ENCODE peak calls at places on chromosomes 6 and 20, in six cellular contexts. One of them, this sample, is unnamed.

GRCh38 chr6:87151786-87152527 is 3.4 kb upstream of the ZNF292 start:
- DNase-seq in GM04504: no peak
- DNase-seq in RWPE1: peak
- DNase-seq in psoas muscle: peak
- DNase-seq in H7: peak
- DNase-seq in OCI-M1: no peak
- DNase-seq in this sample: no peak

GRCh38 chr6:130969807-130970491 is 93.1 kb downstream of the EPB41L2 start:
- DNase-seq in OCI-M1: peak
- DNase-seq in psoas muscle: peak
- DNase-seq in H7: no peak
- DNase-seq in GM04504: peak
- DNase-seq in RWPE1: no peak
- DNase-seq in this sample: no peak

GRCh38 chr20:54044156-54044555 is 26.2 kb downstream of the BCAS1 start:
- DNase-seq in RWPE1: no peak
- DNase-seq in OCI-M1: peak
- DNase-seq in GM04504: peak
- DNase-seq in H7: no peak
- DNase-seq in psoas muscle: no peak
- DNase-seq in this sample: no peak

GRCh38 chr6:5081955-5082354 is 3.2 kb upstream of the PPP1R3G start:
- DNase-seq in H7: no peak
- DNase-seq in RWPE1: no peak
- DNase-seq in GM04504: no peak
- DNase-seq in OCI-M1: no peak
- DNase-seq in psoas muscle: no peak
- DNase-seq in this sample: peak

GRCh38 chr6:76861403-76861802 is 601.9 kb downstream of the HTR1B start:
- DNase-seq in OCI-M1: peak
- DNase-seq in H7: peak
- DNase-seq in RWPE1: peak
- DNase-seq in psoas muscle: no peak
- DNase-seq in GM04504: no peak
- DNase-seq in this sample: peak

GRCh38 chr20:14723614-14724013 is 386.2 kb upstream of the FLRT3 start:
- DNase-seq in psoas muscle: no peak
- DNase-seq in OCI-M1: no peak
- DNase-seq in RWPE1: no peak
- DNase-seq in GM04504: no peak
- DNase-seq in H7: no peak
- DNase-seq in this sample: no peak

GRCh38 chr20:24148372-24148771 is 159.8 kb upstream of the GGTLC1 start:
- DNase-seq in psoas muscle: no peak
- DNase-seq in RWPE1: no peak
- DNase-seq in H7: no peak
- DNase-seq in OCI-M1: peak
- DNase-seq in GM04504: no peak
- DNase-seq in this sample: no peak

GRCh38 chr6:13217206-13217905 is 111.0 kb downstream of the TBC1D7 start:
- DNase-seq in OCI-M1: peak
- DNase-seq in RWPE1: no peak
- DNase-seq in H7: no peak
- DNase-seq in GM04504: no peak
- DNase-seq in psoas muscle: no peak
- DNase-seq in this sample: no peak

GRCh38 chr20:10982692-10983091 is 308.9 kb upstream of the JAG1 start:
- DNase-seq in OCI-M1: peak
- DNase-seq in RWPE1: peak
- DNase-seq in H7: no peak
- DNase-seq in psoas muscle: peak
- DNase-seq in GM04504: peak
- DNase-seq in this sample: peak

GRCh38 chr6:6694825-6695710 is 106.5 kb downstream of the LY86 start:
- DNase-seq in GM04504: no peak
- DNase-seq in RWPE1: peak
- DNase-seq in psoas muscle: peak
- DNase-seq in OCI-M1: peak
- DNase-seq in H7: peak
- DNase-seq in this sample: no peak

GRCh38 chr6:165317723-165318122 is 8.3 kb upstream of the C6orf118 start:
- DNase-seq in OCI-M1: no peak
- DNase-seq in psoas muscle: no peak
- DNase-seq in GM04504: no peak
- DNase-seq in RWPE1: no peak
- DNase-seq in H7: no peak
- DNase-seq in this sample: no peak

GRCh38 chr6:122610690-122611455 is 668 bp downstream of the PKIB start:
- DNase-seq in H7: peak
- DNase-seq in psoas muscle: peak
- DNase-seq in OCI-M1: peak
- DNase-seq in RWPE1: peak
- DNase-seq in GM04504: no peak
- DNase-seq in this sample: peak

GRCh38 chr20:717271-717670 is 41.7 kb upstream of the SCRT2 start:
- DNase-seq in GM04504: no peak
- DNase-seq in psoas muscle: no peak
- DNase-seq in OCI-M1: no peak
- DNase-seq in RWPE1: no peak
- DNase-seq in H7: peak
- DNase-seq in this sample: no peak

GRCh38 chr6:35810831-35811698 is 5.9 kb downstream of the LHFPL5 start:
- DNase-seq in RWPE1: peak
- DNase-seq in OCI-M1: no peak
- DNase-seq in GM04504: peak
- DNase-seq in psoas muscle: no peak
- DNase-seq in H7: no peak
- DNase-seq in this sample: peak

GRCh38 chr6:69894578-69895347 is 28.4 kb downstream of the COL19A1 start:
- DNase-seq in OCI-M1: peak
- DNase-seq in RWPE1: peak
- DNase-seq in H7: no peak
- DNase-seq in GM04504: peak
- DNase-seq in psoas muscle: no peak
- DNase-seq in this sample: no peak

GRCh38 chr20:1965520-1966278 is 28.2 kb downstream of the PDYN start:
- DNase-seq in H7: peak
- DNase-seq in RWPE1: peak
- DNase-seq in psoas muscle: peak
- DNase-seq in OCI-M1: peak
- DNase-seq in GM04504: no peak
- DNase-seq in this sample: peak